ENCODE peak calls at places on chromosomes 11 and 22, in six cellular contexts. O, Y, T, V, I and M are unnamed samples.

GRCh38 chr11:6640985-6641701 is 14.5 kb downstream of the DCHS1 start:
- DNase-seq in O (peak), Y (no peak), T (no peak), V (no peak), I (no peak), M (no peak)

GRCh38 chr11:108985611-108986279 is 320.9 kb downstream of the DDX10 start:
- DNase-seq in O (no peak), Y (no peak), T (peak), V (no peak), I (no peak), M (peak)

GRCh38 chr11:119380816-119381185 is 689 bp downstream of the USP2 start:
- DNase-seq in O (no peak), Y (no peak), T (peak), V (no peak), I (no peak), M (no peak)

GRCh38 chr11:71458146-71459070 is 5.4 kb downstream of the NADSYN1 start:
- DNase-seq in O (no peak), Y (no peak), T (no peak), V (no peak), I (peak), M (no peak)

GRCh38 chr22:47407626-47408025 is 645.2 kb downstream of the TBC1D22A start:
- DNase-seq in O (no peak), Y (no peak), T (no peak), V (no peak), I (no peak), M (no peak)

GRCh38 chr22:37643225-37643847 is 3.9 kb downstream of the SH3BP1 start:
- DNase-seq in O (peak), Y (peak), T (peak), V (peak), I (peak), M (peak)

GRCh38 chr11:26830757-26831156 is 108.9 kb upstream of the SLC5A12 start:
- DNase-seq in O (no peak), Y (no peak), T (no peak), V (no peak), I (no peak), M (no peak)

GRCh38 chr11:67645521-67646457 is 4.7 kb downstream of the ACY3 start:
- DNase-seq in O (no peak), Y (no peak), T (no peak), V (no peak), I (no peak), M (no peak)

GRCh38 chr11:116610190-116610589 is 162.6 kb downstream of the BUD13 start:
- DNase-seq in O (no peak), Y (no peak), T (no peak), V (no peak), I (no peak), M (no peak)

GRCh38 chr11:29224739-29225384 is 792.0 kb downstream of the KCNA4 start:
- DNase-seq in O (no peak), Y (no peak), T (no peak), V (no peak), I (no peak), M (no peak)